ENCODE peak calls at places on chromosomes 3 and 15, in six cellular contexts. M is endothelial cell, Z is sigmoid colon, F is natural killer cell, L is cardiac fibroblast, G is mucosa of descending colon. S is an unnamed sample.

GRCh38 chr3:23810342-23811116 is 4.8 kb downstream of the UBE2E1 start:
- DNase-seq in M (peak; percentile 55), Z (peak; percentile 77), F (peak; percentile 45), L (peak; percentile 25), G (peak; percentile 75), S (no peak)

GRCh38 chr15:73792429-73792828 is 39.3 kb upstream of the INSYN1 start:
- DNase-seq in M (no peak), Z (no peak), F (no peak), L (no peak), G (no peak), S (no peak)

GRCh38 chr3:49929333-49930240 is at the start of gene MON1A:
- DNase-seq in M (peak; percentile 98), Z (peak; percentile 98), F (peak; percentile 82), L (peak; percentile 95), G (peak; percentile 95), S (peak; percentile 91)

GRCh38 chr15:49101536-49101935 is 53.9 kb downstream of the COPS2 start:
- DNase-seq in M (no peak), Z (no peak), F (no peak), L (peak; percentile 56), G (no peak), S (peak; percentile 11)

GRCh38 chr3:156253150-156253549 is 132.8 kb downstream of the KCNAB1 start:
- DNase-seq in M (no peak), Z (no peak), F (no peak), L (no peak), G (no peak), S (no peak)

GRCh38 chr3:47425383-47425778 is 44.6 kb downstream of the PTPN23 start:
- DNase-seq in M (no peak), Z (no peak), F (no peak), L (no peak), G (no peak), S (no peak)

GRCh38 chr3:96970211-96970610 is 155.8 kb downstream of the EPHA6 start:
- DNase-seq in M (no peak), Z (no peak), F (no peak), L (no peak), G (no peak), S (no peak)

GRCh38 chr3:124774305-124774673 is 44.0 kb downstream of the UMPS start:
- DNase-seq in M (peak; percentile 31), Z (no peak), F (no peak), L (peak; percentile 85), G (no peak), S (peak; percentile 70)

GRCh38 chr3:196193037-196193737 is 18.0 kb downstream of the ZDHHC19 start:
- DNase-seq in M (no peak), Z (no peak), F (no peak), L (no peak), G (peak; percentile 57), S (no peak)

GRCh38 chr15:70343961-70344360 is 246.2 kb upstream of the TLE3 start:
- DNase-seq in M (no peak), Z (no peak), F (no peak), L (no peak), G (no peak), S (no peak)

GRCh38 chr3:104696470-104696869 is 670.2 kb upstream of the ALCAM start:
- DNase-seq in M (no peak), Z (no peak), F (no peak), L (no peak), G (no peak), S (no peak)

GRCh38 chr3:42148982-42149432 is 57.9 kb downstream of the TRAK1 start:
- DNase-seq in M (peak; percentile 47), Z (peak; percentile 87), F (no peak), L (peak; percentile 83), G (no peak), S (peak; percentile 51)

GRCh38 chr3:69204315-69204957 is 82.0 kb upstream of the LMOD3 start:
- DNase-seq in M (no peak), Z (no peak), F (no peak), L (no peak), G (no peak), S (no peak)

GRCh38 chr3:175392653-175393052 is 533.5 kb downstream of the NAALADL2 start:
- DNase-seq in M (no peak), Z (no peak), F (no peak), L (peak; percentile 49), G (no peak), S (peak; percentile 24)

GRCh38 chr3:72798552-72799195 is 49.6 kb downstream of the SHQ1 start:
- DNase-seq in M (no peak), Z (no peak), F (no peak), L (no peak), G (no peak), S (no peak)

GRCh38 chr3:47512416-47513124 is 942 bp downstream of the ELP6 start:
- DNase-seq in M (peak; percentile 7), Z (peak; percentile 66), F (peak; percentile 17), L (peak; percentile 24), G (peak; percentile 69), S (no peak)

GRCh38 chr3:29050155-29050554 is 230.7 kb upstream of the RBMS3 start:
- DNase-seq in M (no peak), Z (no peak), F (no peak), L (no peak), G (no peak), S (no peak)

GRCh38 chr3:58414538-58415197 is 19.0 kb downstream of the PDHB start:
- DNase-seq in M (peak; percentile 42), Z (peak; percentile 72), F (no peak), L (peak; percentile 88), G (no peak), S (peak; percentile 73)
- TF ChIP-seq CTCF in M (peak; percentile 84), Z (peak; percentile 76), F (peak; percentile 75), L (peak; percentile 76), G (peak; percentile 45), S (peak; percentile 90)

GRCh38 chr15:60964527-60964926 is 264.6 kb downstream of the RORA start:
- DNase-seq in M (no peak), Z (peak; percentile 70), F (no peak), L (no peak), G (no peak), S (no peak)
- TF ChIP-seq CTCF in M (no peak), Z (no peak), F (no peak), L (no peak), G (no peak), S (no peak)

DNA sequence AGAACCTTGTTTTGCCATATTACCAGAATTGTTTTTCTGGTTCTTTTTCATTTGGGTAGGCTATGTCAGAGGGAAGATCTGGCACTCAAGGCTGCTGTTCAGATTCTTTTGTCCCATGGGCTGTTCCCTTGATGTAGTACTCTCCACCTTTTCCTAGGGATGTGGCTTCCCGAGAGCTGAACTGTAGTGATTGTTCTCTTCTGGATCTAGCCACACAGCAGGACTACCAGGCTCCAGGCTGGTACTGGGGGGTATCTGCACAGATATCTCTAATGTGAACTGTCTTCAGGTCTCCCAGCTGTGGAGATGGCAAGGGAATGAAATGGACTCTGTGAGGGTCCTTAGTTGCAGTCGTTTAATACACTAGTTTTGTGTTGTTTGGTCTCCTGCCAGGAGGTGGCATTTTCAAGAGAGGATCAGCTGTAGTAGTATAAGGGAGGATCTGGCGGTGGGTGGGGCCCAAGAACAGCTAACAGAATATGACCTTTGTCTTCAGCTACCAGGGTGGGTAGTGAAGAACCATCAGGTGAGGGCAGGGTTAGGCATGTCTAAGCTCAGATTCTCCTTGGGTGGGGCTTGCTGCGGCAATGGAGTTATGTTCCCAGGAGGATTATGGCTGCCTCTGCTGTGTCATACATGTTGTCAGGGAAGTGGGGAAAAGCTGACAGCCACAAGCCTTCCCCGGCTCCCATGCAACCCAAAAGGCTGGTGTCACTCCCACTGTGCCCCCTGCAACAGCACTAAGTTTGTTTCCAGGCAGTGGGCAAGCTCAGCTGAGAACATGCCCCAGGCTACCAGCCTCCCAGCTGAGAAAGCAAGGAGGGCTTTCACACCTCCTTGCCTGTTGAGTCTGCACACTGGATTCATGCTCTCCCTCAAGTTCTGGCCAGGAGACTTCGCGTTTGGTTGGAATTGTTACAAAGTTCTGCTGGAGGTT is 252.5 kb downstream of the ISL2 start:
- DNase-seq in M (no peak), Z (no peak), F (no peak), L (no peak), G (peak; percentile 69), S (no peak)
- TF ChIP-seq CTCF in M (no peak), Z (no peak), F (no peak), L (no peak), G (no peak), S (no peak)

GRCh38 chr15:52680041-52680391 is 828 bp upstream of the ATOSA start:
- DNase-seq in M (no peak), Z (no peak), F (no peak), L (peak; percentile 15), G (no peak), S (peak; percentile 53)

GRCh38 chr15:52677593-52677992 is 1.6 kb downstream of the ATOSA start:
- DNase-seq in M (no peak), Z (no peak), F (no peak), L (no peak), G (no peak), S (no peak)

GRCh38 chr15:52678468-52679231 is 538 bp downstream of the ATOSA start:
- DNase-seq in M (peak; percentile 68), Z (peak; percentile 87), F (peak; percentile 65), L (peak; percentile 68), G (peak; percentile 87), S (peak; percentile 60)

GRCh38 chr15:52679232-52680040 is at the start of gene ATOSA:
- DNase-seq in M (peak; percentile 89), Z (peak; percentile 96), F (peak; percentile 89), L (peak; percentile 89), G (peak; percentile 95), S (peak; percentile 91)

GRCh38 chr15:52678036-52678467 is 1.1 kb downstream of the ATOSA start:
- DNase-seq in M (peak; percentile 29), Z (peak; percentile 84), F (peak; percentile 49), L (peak; percentile 71), G (peak; percentile 74), S (peak; percentile 60)
- TF ChIP-seq CTCF in M (no peak), Z (no peak), F (no peak), L (no peak), G (no peak), S (no peak)

DNA sequence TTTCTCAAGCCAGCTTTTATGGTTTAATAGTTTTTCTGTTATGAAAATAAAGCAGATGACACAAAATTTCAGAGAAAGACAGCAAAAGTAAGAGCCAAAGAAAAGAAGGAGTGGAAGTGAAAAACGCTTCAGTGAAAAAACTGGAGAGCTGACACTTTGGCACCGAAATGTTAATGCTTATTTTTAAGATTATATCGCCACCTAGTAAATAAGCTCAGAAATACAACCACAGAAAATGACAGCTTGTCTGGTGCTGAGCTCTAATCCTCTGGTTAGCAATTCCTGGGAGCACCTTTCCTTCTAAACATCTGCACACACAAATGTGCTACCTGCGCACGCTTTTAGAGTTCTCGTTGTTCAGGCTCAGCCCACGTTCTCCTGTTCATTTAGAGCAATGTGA is 101.7 kb downstream of the ZPLD1 start:
- DNase-seq in M (no peak), Z (no peak), F (no peak), L (peak; percentile 62), G (no peak), S (peak; percentile 26)
- TF ChIP-seq CTCF in M (peak; percentile 20), Z (no peak), F (no peak), L (peak; percentile 30), G (no peak), S (peak; percentile 70)

GRCh38 chr3:27484002-27484844 is at the start of gene SLC4A7:
- DNase-seq in M (peak; percentile 99), Z (peak; percentile 99), F (peak; percentile 99), L (peak; percentile 99), G (peak; percentile 99), S (peak; percentile 92)
- TF ChIP-seq CTCF in M (no peak), Z (no peak), F (no peak), L (no peak), G (no peak), S (no peak)

GRCh38 chr3:190443257-190443656 is 6.4 kb downstream of the TMEM207 start:
- DNase-seq in M (no peak), Z (no peak), F (no peak), L (peak; percentile 23), G (no peak), S (no peak)
- TF ChIP-seq CTCF in M (peak; percentile 31), Z (no peak), F (no peak), L (no peak), G (no peak), S (peak; percentile 76)

GRCh38 chr3:127124135-127124534 is 68.8 kb upstream of the PRR23E start:
- DNase-seq in M (no peak), Z (no peak), F (no peak), L (peak; percentile 5), G (no peak), S (peak; percentile 16)
- TF ChIP-seq CTCF in M (no peak), Z (no peak), F (no peak), L (no peak), G (no peak), S (no peak)